ENCODE peak calls at places on chromosome 2, in seven cellular contexts. C is activated B cell treated with CpG ODN at 0.5 μM for 24 hours; Y is tibial artery; S is nephron progenitor cell; A is CD4-positive, alpha-beta T cell; I is upper lobe of left lung; G is mammary epithelial cell. K is an unnamed sample.

GRCh38 chr2:36485521-36485920 is 112.4 kb downstream of the FEZ2 start:
- DNase-seq in I (no peak), S (no peak), Y (no peak), A (no peak), G (peak), C (no peak), K (no peak)

GRCh38 chr2:9385841-9386240 is 37.5 kb downstream of the ITGB1BP1 start:
- DNase-seq in S (no peak), Y (peak), G (no peak), A (no peak), I (no peak), C (no peak), K (no peak)

GRCh38 chr2:21356857-21357255 is 233.1 kb downstream of the TDRD15 start:
- DNase-seq in Y (no peak), G (no peak), I (no peak), S (no peak), C (no peak), A (no peak), K (no peak)

GRCh38 chr2:239158641-239159475 is 242.0 kb downstream of the HDAC4 start:
- DNase-seq in Y (peak), C (no peak), I (peak), S (no peak), A (no peak), G (no peak), K (no peak)

GRCh38 chr2:191217580-191217979 is 27.6 kb upstream of the MYO1B start:
- DNase-seq in I (no peak), C (no peak), Y (no peak), A (no peak), S (no peak), G (peak), K (no peak)

GRCh38 chr2:43524180-43524965 is 71.5 kb downstream of the THADA start:
- DNase-seq in C (no peak), A (no peak), S (no peak), I (no peak), Y (no peak), G (no peak), K (no peak)

GRCh38 chr2:9558948-9559381 is 3.3 kb upstream of the ADAM17 start:
- DNase-seq in C (no peak), G (peak), Y (peak), S (no peak), I (no peak), A (no peak), K (no peak)

GRCh38 chr2:227655454-227655853 is 11.2 kb upstream of the SCYGR5 start:
- DNase-seq in A (no peak), I (no peak), G (peak), S (no peak), C (no peak), Y (no peak), K (no peak)

GRCh38 chr2:69514406-69514805 is 77.2 kb upstream of the NFU1 start:
- DNase-seq in C (no peak), Y (peak), S (no peak), G (no peak), I (peak), A (no peak), K (no peak)

GRCh38 chr2:207673431-207673830 is 38.0 kb upstream of the CCNYL1 start:
- DNase-seq in G (no peak), I (no peak), Y (no peak), A (no peak), C (no peak), S (no peak), K (no peak)

GRCh38 chr2:73987109-73987947 is 2.6 kb downstream of the TET3 start:
- DNase-seq in I (peak), G (peak), Y (no peak), A (peak), C (no peak), S (no peak), K (no peak)
- TF ChIP-seq CTCF in I (no peak), G (no peak), Y (peak), A (peak), C (no peak), S (no peak), K (peak)

GRCh38 chr2:30476636-30477035 is 29.6 kb downstream of the LCLAT1 start:
- DNase-seq in G (no peak), C (no peak), S (no peak), I (no peak), Y (no peak), A (no peak), K (no peak)

GRCh38 chr2:30472326-30472725 is 25.3 kb downstream of the LCLAT1 start:
- DNase-seq in I (no peak), Y (no peak), S (no peak), A (no peak), G (no peak), C (no peak), K (no peak)

GRCh38 chr2:30470426-30470825 is 23.4 kb downstream of the LCLAT1 start:
- DNase-seq in Y (no peak), I (no peak), C (no peak), A (no peak), G (no peak), S (no peak), K (no peak)

GRCh38 chr2:30480703-30481322 is 33.8 kb downstream of the LCLAT1 start:
- DNase-seq in G (no peak), Y (no peak), S (no peak), C (no peak), I (no peak), A (no peak), K (no peak)

GRCh38 chr2:30475542-30475941 is 28.5 kb downstream of the LCLAT1 start:
- DNase-seq in I (no peak), G (no peak), C (no peak), S (no peak), A (no peak), Y (no peak), K (no peak)
- TF ChIP-seq CTCF in I (no peak), G (no peak), C (no peak), S (no peak), A (peak), Y (peak), K (no peak)

DNA sequence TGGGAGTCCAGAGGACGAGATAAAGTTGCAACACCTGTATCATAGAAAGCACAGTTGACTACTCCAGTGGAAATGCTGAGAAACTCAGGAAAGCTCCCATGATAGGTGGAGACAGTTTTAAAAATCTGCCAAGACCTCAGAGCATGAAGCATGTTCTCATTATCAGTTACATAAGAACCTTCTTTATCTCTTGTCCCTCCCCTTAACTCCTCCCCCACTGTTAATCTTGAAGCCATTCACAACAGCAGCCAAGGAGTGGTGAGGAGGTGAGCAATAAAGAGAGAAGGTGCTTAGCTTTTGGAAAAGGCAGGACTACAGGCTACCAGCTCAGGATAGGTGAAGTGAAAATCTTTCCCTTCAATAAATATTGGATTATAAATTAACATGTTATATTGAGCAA is 657.9 kb downstream of the NYAP2 start:
- DNase-seq in C (no peak), S (no peak), A (no peak), Y (no peak), G (no peak), I (no peak), K (no peak)
- TF ChIP-seq CTCF in C (no peak), S (no peak), A (no peak), Y (no peak), G (no peak), I (no peak), K (no peak)

GRCh38 chr2:232338759-232339106 is 39.8 kb upstream of the ALPP start:
- DNase-seq in A (no peak), G (no peak), I (no peak), C (no peak), S (no peak), Y (no peak), K (no peak)

GRCh38 chr2:232336956-232337700 is 41.4 kb upstream of the ALPP start:
- DNase-seq in G (no peak), I (no peak), C (no peak), S (no peak), Y (peak), A (no peak), K (no peak)

GRCh38 chr2:232340171-232340935 is 38.2 kb upstream of the ALPP start:
- DNase-seq in Y (peak), S (no peak), G (no peak), C (no peak), A (no peak), I (no peak), K (no peak)

GRCh38 chr2:232341061-232341738 is 37.4 kb upstream of the ALPP start:
- DNase-seq in G (no peak), Y (peak), A (no peak), S (no peak), I (no peak), C (no peak), K (no peak)

GRCh38 chr2:232339121-232340081 is 39.1 kb upstream of the ALPP start:
- DNase-seq in A (no peak), Y (peak), I (no peak), S (peak), C (no peak), G (no peak), K (no peak)
- TF ChIP-seq CTCF in A (no peak), Y (no peak), I (no peak), S (no peak), C (no peak), G (no peak), K (no peak)

DNA sequence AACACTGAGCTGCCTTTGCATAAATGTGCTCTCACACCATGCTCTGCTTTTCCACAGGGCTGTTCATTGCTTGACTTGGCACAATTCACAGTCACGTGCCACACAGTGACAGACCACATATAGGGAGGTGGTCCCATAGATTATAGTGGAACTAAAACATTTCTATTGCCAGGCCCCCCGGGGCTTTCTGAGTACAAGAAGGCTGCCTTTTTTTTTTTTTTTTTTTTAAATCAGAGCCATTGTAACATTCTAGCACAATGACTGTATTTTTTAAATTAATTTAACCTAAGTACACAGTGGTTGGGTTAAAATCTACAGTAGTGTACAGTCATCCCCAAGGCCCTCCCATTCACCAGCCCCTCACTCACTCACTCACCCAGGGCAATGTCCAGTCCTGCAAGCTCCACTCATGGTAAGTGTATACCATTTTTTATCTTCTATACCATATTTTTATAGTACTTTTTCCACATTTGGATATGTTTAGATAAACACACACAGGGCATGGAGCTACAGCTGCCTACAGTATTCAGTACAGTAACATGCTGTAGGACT is 71.9 kb downstream of the COPS8 start:
- DNase-seq in I (no peak), C (no peak), Y (no peak), G (no peak), A (no peak), S (no peak), K (no peak)
- TF ChIP-seq CTCF in I (no peak), C (no peak), Y (no peak), G (no peak), A (no peak), S (no peak), K (no peak)

GRCh38 chr2:99085400-99085799 is 56.1 kb upstream of the C2orf15 start:
- DNase-seq in A (no peak), S (peak), C (no peak), I (no peak), G (peak), Y (no peak), K (no peak)
- TF ChIP-seq CTCF in A (peak), S (no peak), C (no peak), I (peak), G (peak), Y (no peak), K (peak)

K was measured in natural killer cell.